ENCODE peak calls at places on chromosomes 13 and 19, in seven cellular contexts. One of them, this sample, is unnamed.

GRCh38 chr19:37563518-37563917 is 31.1 kb downstream of the ZNF571 start:
- DNase-seq in H1: no peak
- DNase-seq in GM12892: no peak
- DNase-seq in GM12878: no peak
- DNase-seq in HepG2: no peak
- DNase-seq in SK-N-SH: no peak
- DNase-seq in K562: no peak
- DNase-seq in this sample: no peak

GRCh38 chr13:63433546-63434150 is 2018.0 kb upstream of the PCDH20 start:
- DNase-seq in HepG2: no peak
- DNase-seq in GM12892: no peak
- DNase-seq in SK-N-SH: no peak
- DNase-seq in GM12878: no peak
- DNase-seq in H1: no peak
- DNase-seq in K562: no peak
- DNase-seq in this sample: no peak

GRCh38 chr19:800360-801029 is 3.2 kb downstream of the PTBP1 start:
- DNase-seq in SK-N-SH: peak; percentile 47
- DNase-seq in HepG2: peak; percentile 70
- DNase-seq in K562: peak; percentile 58
- DNase-seq in GM12878: no peak
- DNase-seq in GM12892: no peak
- DNase-seq in H1: no peak
- DNase-seq in this sample: no peak

GRCh38 chr19:50326101-50326664 is 3.0 kb downstream of the KCNC3 start:
- DNase-seq in H1: peak; percentile 68
- DNase-seq in GM12878: no peak
- DNase-seq in GM12892: peak; percentile 7
- DNase-seq in K562: no peak
- DNase-seq in HepG2: no peak
- DNase-seq in SK-N-SH: no peak
- DNase-seq in this sample: no peak

GRCh38 chr19:3073159-3073563 is 10.9 kb upstream of the TLE5 start:
- DNase-seq in GM12878: no peak
- DNase-seq in GM12892: no peak
- DNase-seq in H1: no peak
- DNase-seq in HepG2: peak; percentile 71
- DNase-seq in K562: peak; percentile 91
- DNase-seq in SK-N-SH: peak; percentile 75
- DNase-seq in this sample: no peak

GRCh38 chr13:48904668-48905290 is 70.9 kb upstream of the FNDC3A start:
- DNase-seq in GM12878: no peak
- DNase-seq in HepG2: no peak
- DNase-seq in H1: no peak
- DNase-seq in K562: peak; percentile 9
- DNase-seq in GM12892: no peak
- DNase-seq in SK-N-SH: no peak
- DNase-seq in this sample: no peak

GRCh38 chr13:65638572-65639168 is 1591.5 kb downstream of the PCDH9 start:
- DNase-seq in HepG2: peak; percentile 16
- DNase-seq in GM12892: no peak
- DNase-seq in H1: no peak
- DNase-seq in GM12878: no peak
- DNase-seq in K562: peak; percentile 10
- DNase-seq in SK-N-SH: peak; percentile 0
- DNase-seq in this sample: no peak

GRCh38 chr13:40969169-40969901 is 49.8 kb downstream of the ELF1 start:
- DNase-seq in GM12892: no peak
- DNase-seq in H1: no peak
- DNase-seq in K562: no peak
- DNase-seq in GM12878: no peak
- DNase-seq in SK-N-SH: no peak
- DNase-seq in HepG2: no peak
- DNase-seq in this sample: no peak

GRCh38 chr13:49086711-49087110 is 111.0 kb downstream of the FNDC3A start:
- DNase-seq in HepG2: no peak
- DNase-seq in GM12892: no peak
- DNase-seq in H1: no peak
- DNase-seq in K562: no peak
- DNase-seq in SK-N-SH: no peak
- DNase-seq in GM12878: no peak
- DNase-seq in this sample: no peak

GRCh38 chr13:27528908-27529307 is 78.5 kb upstream of the MTIF3 start:
- DNase-seq in H1: no peak
- DNase-seq in GM12892: no peak
- DNase-seq in HepG2: no peak
- DNase-seq in K562: no peak
- DNase-seq in SK-N-SH: no peak
- DNase-seq in GM12878: no peak
- DNase-seq in this sample: no peak

GRCh38 chr19:29404951-29405727 is 120.7 kb upstream of the VSTM2B start:
- DNase-seq in SK-N-SH: no peak
- DNase-seq in K562: no peak
- DNase-seq in GM12892: no peak
- DNase-seq in GM12878: no peak
- DNase-seq in H1: peak; percentile 67
- DNase-seq in HepG2: no peak
- DNase-seq in this sample: no peak

GRCh38 chr13:30004204-30004603 is 153.8 kb upstream of the UBL3 start:
- DNase-seq in H1: no peak
- DNase-seq in HepG2: no peak
- DNase-seq in GM12878: no peak
- DNase-seq in K562: no peak
- DNase-seq in GM12892: no peak
- DNase-seq in SK-N-SH: no peak
- DNase-seq in this sample: no peak
- TF ChIP-seq TAF1 in H1: no peak
- TF ChIP-seq TAF1 in HepG2: no peak
- TF ChIP-seq TAF1 in GM12878: no peak
- TF ChIP-seq TAF1 in K562: no peak
- TF ChIP-seq TAF1 in GM12892: no peak
- TF ChIP-seq TAF1 in SK-N-SH: no peak
- TF ChIP-seq TAF1 in this sample: no peak

GRCh38 chr13:89375839-89376238 is 1704.7 kb downstream of the SLITRK5 start:
- DNase-seq in GM12892: no peak
- DNase-seq in GM12878: no peak
- DNase-seq in K562: no peak
- DNase-seq in H1: no peak
- DNase-seq in SK-N-SH: no peak
- DNase-seq in HepG2: no peak
- DNase-seq in this sample: no peak
- TF ChIP-seq TAF1 in GM12892: no peak
- TF ChIP-seq TAF1 in GM12878: no peak
- TF ChIP-seq TAF1 in K562: no peak
- TF ChIP-seq TAF1 in H1: no peak
- TF ChIP-seq TAF1 in SK-N-SH: no peak
- TF ChIP-seq TAF1 in HepG2: no peak
- TF ChIP-seq TAF1 in this sample: no peak

DNA sequence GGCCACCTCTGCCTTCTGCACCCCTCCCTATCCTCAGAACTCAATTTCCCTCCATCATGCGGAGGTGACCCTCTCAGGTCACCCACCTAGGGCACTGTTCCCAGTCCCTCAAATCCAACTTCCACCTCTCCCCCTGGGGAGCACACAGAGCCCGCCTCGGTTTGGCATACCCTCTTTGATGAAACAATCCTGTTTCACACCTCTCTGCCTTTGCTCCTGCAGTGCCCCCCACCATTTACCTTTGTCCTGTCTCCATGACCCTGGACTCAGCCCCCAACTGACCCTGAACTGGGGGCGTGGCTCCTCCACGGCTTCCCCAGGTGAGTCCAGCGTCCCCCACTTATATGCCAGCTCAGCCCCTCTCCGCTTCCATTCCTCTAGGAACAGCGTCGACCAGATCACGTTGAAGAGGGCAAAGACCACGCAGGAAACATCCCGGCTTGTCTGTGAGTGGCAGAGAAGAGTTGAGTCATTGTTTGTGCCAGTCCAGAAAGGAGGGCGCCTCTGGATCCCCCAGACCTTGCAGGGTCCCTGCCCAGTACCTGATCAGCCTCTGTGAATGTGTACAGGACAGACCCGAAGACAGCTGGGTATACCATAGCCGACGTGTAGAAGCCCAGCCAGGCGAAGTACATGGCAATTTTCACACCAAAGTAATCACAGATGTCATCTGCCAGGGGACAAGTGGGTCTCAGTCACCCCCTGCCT is 4.0 kb downstream of the ANO8 start:
- DNase-seq in SK-N-SH: no peak
- DNase-seq in K562: no peak
- DNase-seq in HepG2: no peak
- DNase-seq in GM12892: no peak
- DNase-seq in GM12878: no peak
- DNase-seq in H1: no peak
- DNase-seq in this sample: no peak
- TF ChIP-seq TAF1 in SK-N-SH: no peak
- TF ChIP-seq TAF1 in K562: no peak
- TF ChIP-seq TAF1 in HepG2: no peak
- TF ChIP-seq TAF1 in GM12892: no peak
- TF ChIP-seq TAF1 in GM12878: no peak
- TF ChIP-seq TAF1 in H1: no peak
- TF ChIP-seq TAF1 in this sample: no peak

GRCh38 chr19:40141546-40141945 is 49.7 kb upstream of the MAP3K10 start:
- DNase-seq in HepG2: no peak
- DNase-seq in SK-N-SH: no peak
- DNase-seq in K562: no peak
- DNase-seq in GM12878: no peak
- DNase-seq in H1: no peak
- DNase-seq in GM12892: no peak
- DNase-seq in this sample: no peak

GRCh38 chr19:40143612-40144011 is 47.6 kb upstream of the MAP3K10 start:
- DNase-seq in SK-N-SH: no peak
- DNase-seq in H1: no peak
- DNase-seq in HepG2: no peak
- DNase-seq in GM12878: no peak
- DNase-seq in K562: no peak
- DNase-seq in GM12892: no peak
- DNase-seq in this sample: no peak

GRCh38 chr19:40144947-40145748 is 46.1 kb upstream of the MAP3K10 start:
- DNase-seq in SK-N-SH: no peak
- DNase-seq in K562: no peak
- DNase-seq in H1: no peak
- DNase-seq in GM12878: no peak
- DNase-seq in HepG2: no peak
- DNase-seq in GM12892: no peak
- DNase-seq in this sample: no peak

GRCh38 chr19:40147338-40147692 is 43.9 kb upstream of the MAP3K10 start:
- DNase-seq in HepG2: no peak
- DNase-seq in K562: no peak
- DNase-seq in H1: no peak
- DNase-seq in GM12892: no peak
- DNase-seq in SK-N-SH: no peak
- DNase-seq in GM12878: no peak
- DNase-seq in this sample: no peak

GRCh38 chr19:40144151-40144550 is 47.1 kb upstream of the MAP3K10 start:
- DNase-seq in GM12878: no peak
- DNase-seq in SK-N-SH: no peak
- DNase-seq in HepG2: no peak
- DNase-seq in K562: no peak
- DNase-seq in GM12892: no peak
- DNase-seq in H1: no peak
- DNase-seq in this sample: no peak
- TF ChIP-seq TAF1 in GM12878: peak; percentile 7
- TF ChIP-seq TAF1 in SK-N-SH: no peak
- TF ChIP-seq TAF1 in HepG2: no peak
- TF ChIP-seq TAF1 in K562: no peak
- TF ChIP-seq TAF1 in GM12892: no peak
- TF ChIP-seq TAF1 in H1: no peak
- TF ChIP-seq TAF1 in this sample: no peak

This sample was measured in GM12891.